ENCODE peak calls at places on chromosomes 5 and 9, in five cellular contexts. B, I, U, R and S are unnamed samples.

GRCh38 chr9:113173341-113173740 is 22.5 kb downstream of the SLC31A2 start:
- DNase-seq in R (no peak), B (no peak), U (no peak), I (no peak), S (no peak)

GRCh38 chr9:2047916-2048315 is 32.8 kb downstream of the SMARCA2 start:
- DNase-seq in B (no peak), U (no peak), R (no peak), I (no peak), S (no peak)

GRCh38 chr9:36864491-36865410 is 169.3 kb downstream of the PAX5 start:
- DNase-seq in B (no peak), R (no peak), I (no peak), U (no peak), S (no peak)

GRCh38 chr9:91150273-91151013 is 211.3 kb downstream of the AUH start:
- DNase-seq in U (no peak), I (no peak), B (no peak), R (no peak), S (no peak)

GRCh38 chr9:126611592-126612328 is 2.0 kb upstream of the LMX1B start:
- DNase-seq in I (peak; percentile 71), R (peak; percentile 76), U (peak; percentile 93), B (peak; percentile 75), S (peak; percentile 66)

GRCh38 chr9:21856301-21857094 is 54.1 kb downstream of the MTAP start:
- DNase-seq in U (no peak), I (no peak), B (no peak), R (no peak), S (peak; percentile 56)

GRCh38 chr9:112135706-112136105 is 39.4 kb downstream of the SUSD1 start:
- DNase-seq in I (peak; percentile 46), B (no peak), U (peak; percentile 39), R (no peak), S (no peak)

GRCh38 chr5:132204736-132205135 is 22.9 kb downstream of the P4HA2 start:
- DNase-seq in R (peak; percentile 18), U (no peak), I (no peak), B (no peak), S (no peak)

GRCh38 chr9:128828267-128828666 is 1.3 kb downstream of the SPOUT1 start:
- DNase-seq in R (no peak), B (no peak), U (no peak), I (no peak), S (no peak)
- H3K4me3 ChIP-seq in R (no peak overlapping the region), B (peak overlapping the region; percentile 84), U (no peak overlapping the region), I (no peak overlapping the region), S (peak overlapping the region; percentile 94)

DNA sequence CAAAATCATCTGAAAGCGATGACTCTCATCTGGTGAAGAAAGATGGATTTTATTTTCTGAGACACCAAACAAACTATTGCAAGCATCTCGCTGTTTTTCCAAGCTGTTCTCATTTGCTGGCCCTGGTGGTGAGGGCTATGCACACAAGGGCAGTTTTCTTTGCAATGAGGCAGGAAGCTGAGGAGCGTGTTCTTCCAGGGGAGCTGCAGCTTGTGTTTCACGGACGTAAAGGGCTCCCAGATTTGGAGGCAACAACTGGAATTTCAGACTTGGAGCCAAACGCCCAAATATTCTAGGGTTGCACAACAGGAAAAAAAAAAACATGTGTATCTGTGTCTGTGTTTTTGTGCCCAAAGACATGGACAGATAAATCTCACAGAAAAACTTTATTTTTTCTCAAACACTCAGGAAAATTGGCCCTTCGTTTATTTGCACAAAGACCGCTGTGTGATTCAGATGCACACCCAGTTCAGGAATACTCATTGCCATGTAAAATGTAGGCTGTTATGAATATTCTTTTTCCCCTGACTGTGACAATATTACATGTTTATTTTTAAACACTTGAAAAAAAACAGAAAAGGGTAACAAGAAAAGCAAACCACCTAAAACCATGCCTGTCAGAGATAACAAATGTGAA is 151.3 kb downstream of the GAS1 start:
- DNase-seq in R (no peak), I (peak; percentile 97), U (no peak), B (no peak), S (peak; percentile 98)
- TF ChIP-seq CTCF in R (no peak), I (peak; percentile 48), U (no peak), B (no peak), S (peak; percentile 14)

GRCh38 chr9:70229026-70229425 is 29.8 kb upstream of the SMC5 start:
- DNase-seq in I (no peak), U (peak; percentile 55), B (no peak), R (no peak), S (no peak)
- H3K4me3 ChIP-seq in I (no peak overlapping the region), U (peak overlapping the region; percentile 3), B (no peak overlapping the region), R (no peak overlapping the region), S (no peak overlapping the region)

GRCh38 chr9:123365287-123365880 is 9.4 kb downstream of the CRB2 start:
- DNase-seq in U (no peak), I (no peak), R (no peak), B (peak; percentile 44), S (no peak)
- TF ChIP-seq CTCF in U (peak; percentile 64), I (peak; percentile 33), R (no peak), B (no peak), S (peak; percentile 36)

GRCh38 chr9:19456996-19457693 is 48.3 kb downstream of the ACER2 start:
- DNase-seq in B (peak; percentile 68), I (peak; percentile 86), U (peak; percentile 63), R (no peak), S (peak; percentile 86)

GRCh38 chr9:19446361-19446861 is 37.6 kb downstream of the ACER2 start:
- DNase-seq in B (no peak), U (no peak), I (no peak), R (no peak), S (no peak)

GRCh38 chr9:19451240-19452087 is 42.7 kb downstream of the ACER2 start:
- DNase-seq in B (no peak), R (no peak), U (no peak), I (no peak), S (no peak)
- H3K4me3 ChIP-seq in B (no peak overlapping the region), R (no peak overlapping the region), U (no peak overlapping the region), I (no peak overlapping the region), S (no peak overlapping the region)

GRCh38 chr5:92841604-92842155 is 739.3 kb downstream of the NR2F1-AS1 start:
- DNase-seq in B (no peak), I (no peak), U (no peak), R (no peak), S (no peak)

GRCh38 chr5:92835712-92836111 is 745.3 kb downstream of the NR2F1-AS1 start:
- DNase-seq in R (no peak), U (no peak), I (no peak), B (no peak), S (no peak)

GRCh38 chr5:92836861-92837755 is 743.9 kb downstream of the NR2F1-AS1 start:
- DNase-seq in B (no peak), R (no peak), I (peak; percentile 13), U (no peak), S (peak; percentile 23)

GRCh38 chr5:92838253-92838652 is 742.8 kb downstream of the NR2F1-AS1 start:
- DNase-seq in B (peak; percentile 50), I (peak; percentile 10), U (no peak), R (no peak), S (peak; percentile 12)
- TF ChIP-seq CTCF in B (peak; percentile 32), I (no peak), U (peak; percentile 2), R (peak; percentile 75), S (no peak)

DNA sequence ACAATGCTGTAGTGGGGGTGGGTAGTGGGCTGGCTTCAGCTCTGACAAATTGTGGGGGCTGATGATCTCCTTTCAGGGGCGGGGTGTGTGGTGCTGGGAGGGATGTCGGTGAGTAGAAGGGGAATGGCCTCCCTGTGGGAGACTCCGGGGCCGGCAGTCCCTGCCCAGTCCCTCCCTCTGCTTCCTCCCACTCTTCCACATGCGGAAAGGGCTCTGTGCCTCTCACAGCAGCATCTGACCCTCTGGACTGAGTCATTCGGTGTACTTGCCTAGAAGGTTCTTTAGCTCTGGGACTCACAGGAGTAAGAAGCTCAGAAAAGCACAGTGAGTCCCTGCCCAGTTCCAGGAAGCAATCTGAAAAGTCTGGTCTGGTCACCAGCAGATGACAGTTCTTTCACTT is 14.2 kb downstream of the CD180 start:
- DNase-seq in B (peak; percentile 12), I (peak; percentile 87), U (no peak), R (no peak), S (peak; percentile 78)
- H3K4me3 ChIP-seq in B (no peak overlapping the region), I (no peak overlapping the region), U (no peak overlapping the region), R (no peak overlapping the region), S (no peak overlapping the region)

GRCh38 chr9:121893787-121894186 is 199.3 kb downstream of the TTLL11 start:
- DNase-seq in R (no peak), I (no peak), U (no peak), B (no peak), S (no peak)

GRCh38 chr9:121895274-121895835 is 197.8 kb downstream of the TTLL11 start:
- DNase-seq in U (no peak), I (no peak), R (no peak), B (peak; percentile 14), S (no peak)

GRCh38 chr9:121897140-121897539 is 196.0 kb downstream of the TTLL11 start:
- DNase-seq in R (no peak), U (no peak), B (no peak), I (no peak), S (no peak)

GRCh38 chr9:121896545-121896943 is 196.6 kb downstream of the TTLL11 start:
- DNase-seq in R (no peak), U (no peak), B (no peak), I (no peak), S (no peak)

DNA sequence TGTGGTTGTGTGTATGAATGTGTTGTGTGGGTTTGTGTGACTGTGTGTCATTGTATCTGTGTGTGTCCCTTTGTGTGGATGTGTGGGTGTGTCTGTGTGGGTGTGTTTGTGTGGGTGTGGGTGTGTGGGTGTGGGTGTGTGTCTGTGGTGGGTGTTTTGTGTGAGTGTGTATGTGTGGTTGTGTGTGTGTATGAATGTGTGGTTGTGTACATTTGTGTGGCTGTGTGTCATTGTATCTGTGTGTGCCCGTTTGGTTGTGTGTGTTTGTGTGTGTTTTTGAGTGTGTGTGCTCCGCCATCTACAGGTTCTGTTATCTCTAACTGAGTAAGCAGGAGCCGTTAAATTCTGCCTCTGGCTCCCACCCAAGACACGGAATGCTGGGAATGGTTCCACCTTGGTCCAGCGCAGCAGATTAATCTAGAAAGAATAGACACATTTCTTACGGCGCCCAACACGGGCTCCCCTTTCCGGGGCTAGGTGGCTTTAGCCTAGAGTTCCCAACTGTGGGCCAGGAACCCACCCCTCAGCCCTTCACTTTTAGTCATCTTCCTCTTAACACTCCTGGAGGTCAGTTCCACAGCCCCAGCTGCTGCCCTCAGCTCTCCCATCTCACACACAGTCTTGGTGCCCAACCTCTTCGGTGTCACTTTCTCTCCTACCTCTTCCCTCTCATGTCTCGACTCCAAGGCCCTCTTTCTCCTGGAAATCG is 197.1 kb downstream of the TTLL11 start:
- DNase-seq in R (no peak), I (peak; percentile 74), B (peak; percentile 60), U (no peak), S (no peak)
- TF ChIP-seq CTCF in R (no peak), I (no peak), B (no peak), U (no peak), S (no peak)